ENCODE peak calls at places on chromosomes 5 and 9, in six cellular contexts. G, A, K, B, R and O are unnamed samples.

GRCh38 chr9:108603141-108603540 is 252.6 kb downstream of the ACTL7B start:
- DNase-seq in G (no peak), B (no peak), R (no peak), K (no peak), A (no peak), O (no peak)

GRCh38 chr5:134085411-134085810 is 29.1 kb upstream of the TCF7 start:
- DNase-seq in G (no peak), A (no peak), B (no peak), K (no peak), R (no peak), O (no peak)

GRCh38 chr9:124222918-124223720 is 34.6 kb upstream of the NEK6 start:
- DNase-seq in R (no peak), G (no peak), K (no peak), B (peak; percentile 96), A (peak; percentile 81), O (peak; percentile 93)

GRCh38 chr5:31962928-31963327 is 211.2 kb downstream of the GOLPH3 start:
- DNase-seq in R (no peak), A (no peak), K (no peak), B (peak; percentile 53), G (no peak), O (no peak)

GRCh38 chr9:120384925-120385272 is 195.1 kb downstream of the CDK5RAP2 start:
- DNase-seq in A (no peak), K (no peak), B (no peak), R (no peak), G (no peak), O (no peak)

GRCh38 chr9:13568851-13569618 is 289.5 kb upstream of the MPDZ start:
- DNase-seq in G (no peak), R (no peak), A (peak; percentile 62), B (no peak), K (no peak), O (no peak)

GRCh38 chr5:172766287-172767104 is 4.5 kb downstream of the DUSP1 start:
- DNase-seq in R (no peak), B (peak; percentile 86), K (no peak), A (peak; percentile 94), G (no peak), O (no peak)

GRCh38 chr9:27528278-27528885 is 1.2 kb downstream of the MOB3B start:
- DNase-seq in R (peak; percentile 41), B (no peak), A (peak; percentile 6), K (no peak), G (no peak), O (no peak)

GRCh38 chr5:15013654-15014463 is 142.3 kb upstream of the ANKH start:
- DNase-seq in G (peak; percentile 42), K (no peak), B (peak; percentile 75), R (peak; percentile 41), A (peak; percentile 74), O (peak; percentile 58)

GRCh38 chr5:151196556-151197290 is 27.2 kb downstream of the CCDC69 start:
- DNase-seq in R (no peak), B (no peak), K (peak; percentile 95), G (no peak), A (no peak), O (no peak)

GRCh38 chr5:159207616-159208507 is 1.5 kb downstream of the RNF145 start:
- DNase-seq in A (peak; percentile 82), K (peak; percentile 47), G (peak; percentile 63), R (peak; percentile 48), B (peak; percentile 75), O (peak; percentile 92)

GRCh38 chr5:73233461-73234151 is 60.6 kb downstream of the TMEM174 start:
- DNase-seq in B (no peak), G (no peak), R (no peak), K (no peak), A (peak; percentile 17), O (no peak)

GRCh38 chr9:80235752-80236151 is 664.0 kb downstream of the TLE4 start:
- DNase-seq in A (no peak), G (no peak), R (no peak), B (no peak), K (no peak), O (no peak)

GRCh38 chr5:139251281-139251687 is 42.3 kb upstream of the MATR3 start:
- DNase-seq in B (no peak), G (no peak), K (peak; percentile 38), R (peak; percentile 30), A (peak; percentile 57), O (peak; percentile 54)

GRCh38 chr5:157670662-157671591 is at the start of gene C5orf52:
- DNase-seq in G (peak; percentile 18), R (no peak), K (peak; percentile 23), B (peak; percentile 47), A (peak; percentile 54), O (peak; percentile 6)

GRCh38 chr9:38284039-38284767 is 108.3 kb upstream of the ALDH1B1 start:
- DNase-seq in K (no peak), B (no peak), R (no peak), G (no peak), A (no peak), O (no peak)

GRCh38 chr9:130142635-130143034 is 29.6 kb upstream of the NCS1 start:
- DNase-seq in B (no peak), G (no peak), A (no peak), R (no peak), K (no peak), O (no peak)

GRCh38 chr5:122078116-122078865 is at the start of gene LOX:
- DNase-seq in R (no peak), G (no peak), A (peak; percentile 87), K (no peak), B (peak; percentile 47), O (peak; percentile 62)

GRCh38 chr9:12785941-12786340 is 11.1 kb downstream of the LURAP1L start:
- DNase-seq in A (no peak), K (no peak), B (no peak), R (no peak), G (no peak), O (no peak)

GRCh38 chr5:15420201-15420600 is 79.8 kb upstream of the FBXL7 start:
- DNase-seq in A (no peak), R (no peak), G (no peak), K (no peak), B (no peak), O (no peak)

GRCh38 chr5:6730407-6730806 is 17.2 kb downstream of the TENT4A start:
- DNase-seq in K (no peak), G (no peak), A (no peak), B (no peak), R (no peak), O (no peak)

GRCh38 chr5:104498281-104498680 is 935.7 kb upstream of the NUDT12 start:
- DNase-seq in A (peak; percentile 14), K (no peak), G (no peak), R (no peak), B (no peak), O (peak; percentile 8)

GRCh38 chr5:69492391-69493234 is at the start of gene OCLN:
- DNase-seq in A (peak; percentile 77), B (peak; percentile 78), K (no peak), G (peak; percentile 87), R (peak; percentile 17), O (peak; percentile 50)

GRCh38 chr5:67221487-67222242 is 25.1 kb upstream of the CD180 start:
- DNase-seq in A (no peak), K (no peak), R (no peak), B (no peak), G (no peak), O (no peak)

GRCh38 chr5:373710-374602 is 52.4 kb downstream of the AHRR start:
- DNase-seq in A (peak; percentile 66), R (peak; percentile 69), G (peak; percentile 34), B (no peak), K (no peak), O (peak; percentile 94)

GRCh38 chr9:125126019-125126746 is 17.1 kb downstream of the SCAI start:
- DNase-seq in A (peak; percentile 21), B (no peak), G (no peak), K (peak; percentile 50), R (peak; percentile 26), O (peak; percentile 92)

GRCh38 chr5:68071731-68072130 is 143.8 kb upstream of the PIK3R1 start:
- DNase-seq in R (no peak), G (no peak), A (no peak), K (no peak), B (no peak), O (no peak)

GRCh38 chr9:125433461-125434001 is 171.9 kb downstream of the GAPVD1 start:
- DNase-seq in A (peak; percentile 49), G (no peak), R (no peak), K (no peak), B (no peak), O (no peak)

GRCh38 chr9:136312436-136312835 is 8.5 kb upstream of the CCDC187 start:
- DNase-seq in R (peak; percentile 63), K (no peak), G (peak; percentile 74), A (peak; percentile 51), B (no peak), O (peak; percentile 60)

GRCh38 chr9:130845254-130845653 is 10.2 kb downstream of the ABL1 start:
- DNase-seq in B (no peak), K (no peak), R (no peak), A (no peak), G (no peak), O (no peak)

GRCh38 chr9:137482094-137482781 is 23.1 kb upstream of the NSMF start:
- DNase-seq in B (peak; percentile 31), K (peak; percentile 8), A (peak; percentile 47), G (no peak), R (peak; percentile 75), O (peak; percentile 88)

GRCh38 chr5:82334085-82334680 is 56.0 kb upstream of the RPS23 start:
- DNase-seq in K (no peak), R (no peak), A (no peak), B (no peak), G (no peak), O (no peak)
- TF ChIP-seq MYC in K (no peak), R (no peak), A (no peak), B (no peak), G (no peak), O (no peak)

GRCh38 chr9:72823971-72824370 is 128.9 kb downstream of the ALDH1A1 start:
- DNase-seq in A (no peak), G (no peak), K (no peak), R (no peak), B (no peak), O (no peak)

GRCh38 chr9:72826954-72827953 is 125.6 kb downstream of the ALDH1A1 start:
- DNase-seq in R (no peak), G (no peak), K (no peak), B (no peak), A (no peak), O (no peak)

DNA sequence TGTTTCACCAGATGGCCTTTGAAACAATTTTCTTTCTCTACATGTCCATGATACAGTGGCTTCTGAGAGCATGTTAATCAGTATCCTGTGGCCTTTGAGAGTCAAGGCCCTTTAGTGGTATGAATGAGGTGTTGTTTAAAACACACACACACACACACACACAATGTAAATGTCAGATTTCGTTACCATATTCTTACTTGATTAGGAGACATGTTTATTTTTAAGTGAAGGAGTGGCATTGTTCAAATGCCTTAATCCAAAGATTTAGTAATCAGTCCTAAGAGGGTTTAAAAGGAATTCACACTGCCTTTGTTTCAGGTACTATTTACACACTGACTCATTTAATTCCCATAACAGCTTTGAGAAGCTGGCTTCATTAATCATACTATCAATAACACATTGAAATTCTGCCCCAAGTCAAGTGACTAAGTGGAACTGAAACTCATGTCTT is 124.5 kb downstream of the ALDH1A1 start:
- DNase-seq in K (no peak), G (peak; percentile 44), A (peak; percentile 42), R (no peak), B (peak; percentile 90), O (no peak)
- TF ChIP-seq MYC in K (no peak), G (no peak), A (no peak), R (no peak), B (no peak), O (no peak)

GRCh38 chr5:33685873-33686550 is 205.8 kb downstream of the ADAMTS12 start:
- DNase-seq in R (no peak), G (no peak), A (no peak), B (no peak), K (no peak), O (no peak)
- TF ChIP-seq MYC in R (no peak), G (no peak), A (no peak), B (no peak), K (no peak), O (no peak)

GRCh38 chr5:16909464-16909863 is 26.6 kb downstream of the MYO10 start:
- DNase-seq in B (no peak), K (no peak), A (no peak), G (no peak), R (no peak), O (no peak)
- TF ChIP-seq MYC in B (no peak), K (no peak), A (no peak), G (no peak), R (no peak), O (no peak)